ENCODE peak calls at places on chromosome 11, in five cellular contexts. One of them, this sample, is unnamed.

GRCh38 chr11:235180-235997 is 753 bp downstream of the SIRT3 start:
- DNase-seq in activated T-helper 1 cell treated with anti-CD3 and anti-CD28 coated beads, Interleukin-12 subunit alpha, Interleukin-12 subunit beta, Interleukin-2, Interleukin-4 antibody, amounts not matched to agents 30 ng/mL and 10 ng/mL and 1 ng/mL, durations not matched to agents 14 hours and 24 hours and 36 hours: no peak
- DNase-seq in A172: no peak
- DNase-seq in caudate nucleus: no peak
- DNase-seq in neural progenitor cell: no peak
- DNase-seq in this sample: no peak

GRCh38 chr11:134014502-134014901 is 54.4 kb upstream of the JAM3 start:
- DNase-seq in activated T-helper 1 cell treated with anti-CD3 and anti-CD28 coated beads, Interleukin-12 subunit alpha, Interleukin-12 subunit beta, Interleukin-2, Interleukin-4 antibody, amounts not matched to agents 30 ng/mL and 10 ng/mL and 1 ng/mL, durations not matched to agents 14 hours and 24 hours and 36 hours: no peak
- DNase-seq in A172: no peak
- DNase-seq in caudate nucleus: no peak
- DNase-seq in neural progenitor cell: peak
- DNase-seq in this sample: no peak

GRCh38 chr11:79466411-79466810 is 25.6 kb upstream of the TENM4 start:
- DNase-seq in activated T-helper 1 cell treated with anti-CD3 and anti-CD28 coated beads, Interleukin-12 subunit alpha, Interleukin-12 subunit beta, Interleukin-2, Interleukin-4 antibody, amounts not matched to agents 30 ng/mL and 10 ng/mL and 1 ng/mL, durations not matched to agents 14 hours and 24 hours and 36 hours: no peak
- DNase-seq in A172: peak
- DNase-seq in caudate nucleus: no peak
- DNase-seq in neural progenitor cell: no peak
- DNase-seq in this sample: no peak

GRCh38 chr11:26027887-26028286 is 304.0 kb upstream of the ANO3 start:
- DNase-seq in activated T-helper 1 cell treated with anti-CD3 and anti-CD28 coated beads, Interleukin-12 subunit alpha, Interleukin-12 subunit beta, Interleukin-2, Interleukin-4 antibody, amounts not matched to agents 30 ng/mL and 10 ng/mL and 1 ng/mL, durations not matched to agents 14 hours and 24 hours and 36 hours: no peak
- DNase-seq in A172: no peak
- DNase-seq in caudate nucleus: no peak
- DNase-seq in neural progenitor cell: no peak
- DNase-seq in this sample: no peak

GRCh38 chr11:135069884-135070283 is 657.8 kb upstream of the B3GAT1 start:
- DNase-seq in activated T-helper 1 cell treated with anti-CD3 and anti-CD28 coated beads, Interleukin-12 subunit alpha, Interleukin-12 subunit beta, Interleukin-2, Interleukin-4 antibody, amounts not matched to agents 30 ng/mL and 10 ng/mL and 1 ng/mL, durations not matched to agents 14 hours and 24 hours and 36 hours: no peak
- DNase-seq in A172: peak
- DNase-seq in caudate nucleus: no peak
- DNase-seq in neural progenitor cell: no peak
- DNase-seq in this sample: no peak

GRCh38 chr11:11416917-11417316 is 63.9 kb upstream of the CSNK2A3 start:
- DNase-seq in activated T-helper 1 cell treated with anti-CD3 and anti-CD28 coated beads, Interleukin-12 subunit alpha, Interleukin-12 subunit beta, Interleukin-2, Interleukin-4 antibody, amounts not matched to agents 30 ng/mL and 10 ng/mL and 1 ng/mL, durations not matched to agents 14 hours and 24 hours and 36 hours: no peak
- DNase-seq in A172: peak
- DNase-seq in caudate nucleus: no peak
- DNase-seq in neural progenitor cell: no peak
- DNase-seq in this sample: peak

GRCh38 chr11:59918494-59918893 is 19.7 kb upstream of the OOSP1 start:
- DNase-seq in activated T-helper 1 cell treated with anti-CD3 and anti-CD28 coated beads, Interleukin-12 subunit alpha, Interleukin-12 subunit beta, Interleukin-2, Interleukin-4 antibody, amounts not matched to agents 30 ng/mL and 10 ng/mL and 1 ng/mL, durations not matched to agents 14 hours and 24 hours and 36 hours: no peak
- DNase-seq in A172: peak
- DNase-seq in caudate nucleus: no peak
- DNase-seq in neural progenitor cell: no peak
- DNase-seq in this sample: no peak

GRCh38 chr11:45919276-45919675 is 1.6 kb upstream of the PEX16 start:
- DNase-seq in activated T-helper 1 cell treated with anti-CD3 and anti-CD28 coated beads, Interleukin-12 subunit alpha, Interleukin-12 subunit beta, Interleukin-2, Interleukin-4 antibody, amounts not matched to agents 30 ng/mL and 10 ng/mL and 1 ng/mL, durations not matched to agents 14 hours and 24 hours and 36 hours: no peak
- DNase-seq in A172: no peak
- DNase-seq in caudate nucleus: no peak
- DNase-seq in neural progenitor cell: no peak
- DNase-seq in this sample: no peak

GRCh38 chr11:78727816-78728215 is 153.2 kb upstream of the NARS2 start:
- DNase-seq in activated T-helper 1 cell treated with anti-CD3 and anti-CD28 coated beads, Interleukin-12 subunit alpha, Interleukin-12 subunit beta, Interleukin-2, Interleukin-4 antibody, amounts not matched to agents 30 ng/mL and 10 ng/mL and 1 ng/mL, durations not matched to agents 14 hours and 24 hours and 36 hours: no peak
- DNase-seq in A172: no peak
- DNase-seq in caudate nucleus: no peak
- DNase-seq in neural progenitor cell: no peak
- DNase-seq in this sample: peak

GRCh38 chr11:77386178-77386577 is 84.7 kb upstream of the GDPD4 start:
- DNase-seq in activated T-helper 1 cell treated with anti-CD3 and anti-CD28 coated beads, Interleukin-12 subunit alpha, Interleukin-12 subunit beta, Interleukin-2, Interleukin-4 antibody, amounts not matched to agents 30 ng/mL and 10 ng/mL and 1 ng/mL, durations not matched to agents 14 hours and 24 hours and 36 hours: no peak
- DNase-seq in A172: no peak
- DNase-seq in caudate nucleus: no peak
- DNase-seq in neural progenitor cell: no peak
- DNase-seq in this sample: no peak

GRCh38 chr11:110991621-110992355 is 253.7 kb upstream of the POU2AF2 start:
- DNase-seq in activated T-helper 1 cell treated with anti-CD3 and anti-CD28 coated beads, Interleukin-12 subunit alpha, Interleukin-12 subunit beta, Interleukin-2, Interleukin-4 antibody, amounts not matched to agents 30 ng/mL and 10 ng/mL and 1 ng/mL, durations not matched to agents 14 hours and 24 hours and 36 hours: no peak
- DNase-seq in A172: no peak
- DNase-seq in caudate nucleus: no peak
- DNase-seq in neural progenitor cell: no peak
- DNase-seq in this sample: no peak

GRCh38 chr11:68643576-68643975 is 40.8 kb upstream of the GAL start:
- DNase-seq in activated T-helper 1 cell treated with anti-CD3 and anti-CD28 coated beads, Interleukin-12 subunit alpha, Interleukin-12 subunit beta, Interleukin-2, Interleukin-4 antibody, amounts not matched to agents 30 ng/mL and 10 ng/mL and 1 ng/mL, durations not matched to agents 14 hours and 24 hours and 36 hours: no peak
- DNase-seq in A172: no peak
- DNase-seq in caudate nucleus: no peak
- DNase-seq in neural progenitor cell: no peak
- DNase-seq in this sample: no peak

This sample was measured in KG1.